ENCODE peak calls at places on chromosomes 7 and 10, in eight cellular contexts. S is sigmoid colon, K is HCT116, T is K562, O is GM12878, V is stomach, F is HL-60, Z is GM23338. P is an unnamed sample.

GRCh38 chr7:46282155-46282554 is 361.1 kb upstream of the IGFBP3 start:
- DNase-seq in S (no peak), K (no peak), T (no peak), O (peak; percentile 15), V (no peak), F (no peak), Z (peak; percentile 66), P (no peak)

GRCh38 chr10:60032723-60033122 is 126.4 kb upstream of the CCDC6 start:
- DNase-seq in S (no peak), K (peak; percentile 47), T (peak; percentile 44), O (peak; percentile 23), V (peak; percentile 55), F (peak; percentile 67), Z (peak; percentile 60), P (peak; percentile 38)

GRCh38 chr10:119166111-119166500 is 592 bp upstream of the SFXN4 start:
- DNase-seq in S (no peak), K (no peak), T (no peak), O (no peak), V (no peak), F (no peak), Z (no peak), P (no peak)

GRCh38 chr7:1862560-1862959 is 192.5 kb downstream of the ELFN1 start:
- DNase-seq in S (no peak), K (no peak), T (no peak), O (no peak), V (no peak), F (no peak), Z (no peak), P (no peak)

GRCh38 chr10:77849039-77849664 is 77.4 kb downstream of the DLG5 start:
- DNase-seq in S (no peak), K (no peak), T (peak; percentile 72), O (no peak), V (no peak), F (no peak), Z (no peak), P (no peak)

GRCh38 chr7:112511451-112512220 is 30.8 kb downstream of the LSMEM1 start:
- DNase-seq in S (no peak), K (no peak), T (no peak), O (no peak), V (no peak), F (no peak), Z (no peak), P (no peak)

GRCh38 chr7:107387077-107387476 is 82.8 kb upstream of the GPR22 start:
- DNase-seq in S (no peak), K (no peak), T (peak; percentile 41), O (no peak), V (no peak), F (no peak), Z (peak; percentile 64), P (no peak)

GRCh38 chr7:13903997-13904396 is 85.5 kb downstream of the ETV1 start:
- DNase-seq in S (no peak), K (no peak), T (no peak), O (no peak), V (no peak), F (peak; percentile 42), Z (no peak), P (no peak)

GRCh38 chr10:130138479-130138866 is 2.3 kb downstream of the GLRX3 start:
- DNase-seq in S (no peak), K (peak; percentile 44), T (peak; percentile 60), O (no peak), V (no peak), F (no peak), Z (no peak), P (peak; percentile 78)

GRCh38 chr10:130141878-130142277 is 5.7 kb downstream of the GLRX3 start:
- DNase-seq in S (no peak), K (no peak), T (no peak), O (no peak), V (no peak), F (no peak), Z (no peak), P (no peak)

GRCh38 chr10:130141038-130141437 is 4.8 kb downstream of the GLRX3 start:
- DNase-seq in S (no peak), K (no peak), T (no peak), O (no peak), V (no peak), F (no peak), Z (no peak), P (no peak)

GRCh38 chr10:130140425-130140824 is 4.2 kb downstream of the GLRX3 start:
- DNase-seq in S (no peak), K (no peak), T (no peak), O (no peak), V (no peak), F (no peak), Z (no peak), P (no peak)

GRCh38 chr10:130141460-130141859 is 5.3 kb downstream of the GLRX3 start:
- DNase-seq in S (no peak), K (no peak), T (peak; percentile 28), O (no peak), V (no peak), F (no peak), Z (no peak), P (no peak)
- TF ChIP-seq POLR2AphosphoS5 in S (no peak), K (no peak), T (no peak), O (no peak), V (no peak), F (no peak), Z (no peak), P (no peak)

GRCh38 chr10:122498521-122498920 is 37.2 kb downstream of the HTRA1 start:
- DNase-seq in S (peak; percentile 55), K (no peak), T (no peak), O (no peak), V (no peak), F (no peak), Z (no peak), P (no peak)

GRCh38 chr10:122500726-122501125 is 39.4 kb downstream of the HTRA1 start:
- DNase-seq in S (no peak), K (no peak), T (no peak), O (no peak), V (no peak), F (no peak), Z (no peak), P (no peak)

GRCh38 chr10:122499491-122499941 is 38.2 kb downstream of the HTRA1 start:
- DNase-seq in S (peak; percentile 83), K (no peak), T (no peak), O (no peak), V (no peak), F (no peak), Z (no peak), P (no peak)

GRCh38 chr10:122499012-122499411 is 37.7 kb downstream of the HTRA1 start:
- DNase-seq in S (no peak), K (no peak), T (no peak), O (no peak), V (no peak), F (no peak), Z (no peak), P (no peak)

DNA sequence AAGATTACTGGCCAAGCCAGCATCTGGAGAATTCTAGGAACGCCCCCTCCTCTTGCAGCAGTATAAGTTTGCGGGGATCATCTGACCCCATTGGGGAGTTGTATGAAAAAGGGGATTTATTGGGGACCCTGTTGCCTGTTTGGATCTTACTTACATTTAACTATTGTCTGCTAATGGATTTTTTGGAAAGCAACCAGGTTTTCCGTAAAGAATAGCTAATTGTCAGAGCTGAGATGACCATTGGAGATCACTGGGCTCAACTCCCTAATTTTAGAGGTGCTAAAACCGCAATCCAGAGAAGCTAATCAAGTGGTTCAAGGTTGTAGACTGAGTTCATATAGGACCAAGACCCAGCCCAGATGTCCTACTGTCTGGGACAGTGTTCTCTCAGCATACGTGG is 38.8 kb downstream of the HTRA1 start:
- DNase-seq in S (no peak), K (no peak), T (no peak), O (no peak), V (no peak), F (no peak), Z (no peak), P (no peak)
- H3K27ac ChIP-seq in S (peak overlapping the region; percentile 49), K (no peak overlapping the region), T (no peak overlapping the region), O (no peak overlapping the region), V (no peak overlapping the region), F (no peak overlapping the region), Z (no peak overlapping the region), P (no peak overlapping the region)

DNA sequence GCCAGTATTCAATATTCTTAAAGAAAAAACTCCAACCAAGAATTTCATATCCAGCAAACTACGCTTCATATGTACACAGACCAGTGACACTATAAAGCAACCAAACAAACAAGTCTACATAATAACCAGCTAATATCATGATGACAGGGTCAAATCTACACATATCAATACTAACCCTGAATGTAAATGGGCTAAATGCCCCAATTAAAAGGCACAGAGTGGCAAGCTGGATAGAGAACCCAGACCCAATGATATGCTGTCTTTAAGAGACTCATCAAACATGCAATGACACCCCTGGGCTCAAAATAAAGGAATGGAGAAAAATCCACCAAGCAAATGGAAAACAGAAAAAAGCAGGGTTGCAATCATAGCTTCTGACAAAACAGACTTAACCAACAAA is 218.1 kb upstream of the NFE2L3 start:
- DNase-seq in S (no peak), K (no peak), T (no peak), O (no peak), V (no peak), F (no peak), Z (no peak), P (no peak)
- TF ChIP-seq POLR2AphosphoS5 in S (no peak), K (no peak), T (no peak), O (no peak), V (no peak), F (no peak), Z (no peak), P (no peak)

DNA sequence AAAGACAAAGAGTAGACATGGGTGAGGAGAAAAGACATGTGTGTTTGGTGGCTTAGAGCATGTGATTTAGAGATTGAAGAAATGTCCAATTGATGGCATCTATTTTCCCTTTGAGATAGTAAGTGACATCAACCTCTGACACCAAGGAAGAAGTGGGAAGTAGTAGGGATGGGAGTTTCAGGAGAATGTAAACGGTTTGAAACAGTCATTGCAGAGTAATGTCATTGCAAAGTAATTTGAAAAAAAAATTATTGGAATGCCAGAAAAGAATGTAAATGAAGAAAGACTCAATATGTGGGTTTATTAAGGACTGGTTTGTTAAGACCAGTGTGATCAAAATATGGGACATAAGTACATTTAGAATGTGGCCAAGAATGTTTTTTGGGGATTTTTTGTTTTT is 26.6 kb downstream of the GNG11 start:
- DNase-seq in S (no peak), K (no peak), T (no peak), O (no peak), V (no peak), F (no peak), Z (no peak), P (no peak)
- H3K27ac ChIP-seq in S (no peak overlapping the region), K (no peak overlapping the region), T (no peak overlapping the region), O (no peak overlapping the region), V (no peak overlapping the region), F (no peak overlapping the region), Z (no peak overlapping the region), P (no peak overlapping the region)